ENCODE peak calls at places on chromosomes 16 and 17, in four cellular contexts. One of them, this sample, is unnamed.

GRCh38 chr17:27776882-27777624 is 23.3 kb downstream of the NOS2 start:
- DNase-seq in SK-N-SH: no peak
- DNase-seq in HCT116: no peak
- DNase-seq in K562: no peak
- DNase-seq in this sample: no peak

GRCh38 chr17:53420035-53420641 is 402.6 kb upstream of the KIF2B start:
- DNase-seq in SK-N-SH: no peak
- DNase-seq in HCT116: no peak
- DNase-seq in K562: no peak
- DNase-seq in this sample: no peak

GRCh38 chr16:11299865-11300559 is 18.9 kb upstream of the PRM1 start:
- DNase-seq in SK-N-SH: no peak
- DNase-seq in HCT116: no peak
- DNase-seq in K562: no peak
- DNase-seq in this sample: no peak

GRCh38 chr17:79324219-79324618 is 249.6 kb downstream of the ENGASE start:
- DNase-seq in SK-N-SH: no peak
- DNase-seq in HCT116: no peak
- DNase-seq in K562: no peak
- DNase-seq in this sample: no peak

GRCh38 chr17:72502111-72502939 is 381.5 kb downstream of the SOX9 start:
- DNase-seq in SK-N-SH: no peak
- DNase-seq in HCT116: no peak
- DNase-seq in K562: no peak
- DNase-seq in this sample: no peak

GRCh38 chr16:17271687-17272086 is 199.1 kb downstream of the XYLT1 start:
- DNase-seq in SK-N-SH: peak; percentile 60
- DNase-seq in HCT116: no peak
- DNase-seq in K562: no peak
- DNase-seq in this sample: no peak

GRCh38 chr17:37274432-37274831 is 101.4 kb upstream of the C17orf78 start:
- DNase-seq in SK-N-SH: no peak
- DNase-seq in HCT116: no peak
- DNase-seq in K562: no peak
- DNase-seq in this sample: no peak

GRCh38 chr17:65799454-65799853 is 238.0 kb upstream of the AXIN2 start:
- DNase-seq in SK-N-SH: no peak
- DNase-seq in HCT116: no peak
- DNase-seq in K562: no peak
- DNase-seq in this sample: no peak

GRCh38 chr17:68349157-68349556 is 57.9 kb downstream of the ARSG start:
- DNase-seq in SK-N-SH: no peak
- DNase-seq in HCT116: no peak
- DNase-seq in K562: no peak
- DNase-seq in this sample: no peak

GRCh38 chr17:13036776-13037175 is 18.9 kb upstream of the ELAC2 start:
- DNase-seq in SK-N-SH: no peak
- DNase-seq in HCT116: no peak
- DNase-seq in K562: no peak
- DNase-seq in this sample: no peak

GRCh38 chr17:39661744-39662541 is 3.2 kb upstream of the TCAP start:
- DNase-seq in SK-N-SH: no peak
- DNase-seq in HCT116: no peak
- DNase-seq in K562: no peak
- DNase-seq in this sample: no peak

GRCh38 chr17:65703891-65704290 is 142.4 kb upstream of the AXIN2 start:
- DNase-seq in SK-N-SH: no peak
- DNase-seq in HCT116: no peak
- DNase-seq in K562: no peak
- DNase-seq in this sample: no peak

GRCh38 chr17:10842658-10843057 is 4.8 kb upstream of the PIRT start:
- DNase-seq in SK-N-SH: no peak
- DNase-seq in HCT116: no peak
- DNase-seq in K562: no peak
- DNase-seq in this sample: no peak
- TF ChIP-seq JUND in SK-N-SH: no peak
- TF ChIP-seq JUND in HCT116: no peak
- TF ChIP-seq JUND in K562: no peak
- TF ChIP-seq JUND in this sample: no peak

DNA sequence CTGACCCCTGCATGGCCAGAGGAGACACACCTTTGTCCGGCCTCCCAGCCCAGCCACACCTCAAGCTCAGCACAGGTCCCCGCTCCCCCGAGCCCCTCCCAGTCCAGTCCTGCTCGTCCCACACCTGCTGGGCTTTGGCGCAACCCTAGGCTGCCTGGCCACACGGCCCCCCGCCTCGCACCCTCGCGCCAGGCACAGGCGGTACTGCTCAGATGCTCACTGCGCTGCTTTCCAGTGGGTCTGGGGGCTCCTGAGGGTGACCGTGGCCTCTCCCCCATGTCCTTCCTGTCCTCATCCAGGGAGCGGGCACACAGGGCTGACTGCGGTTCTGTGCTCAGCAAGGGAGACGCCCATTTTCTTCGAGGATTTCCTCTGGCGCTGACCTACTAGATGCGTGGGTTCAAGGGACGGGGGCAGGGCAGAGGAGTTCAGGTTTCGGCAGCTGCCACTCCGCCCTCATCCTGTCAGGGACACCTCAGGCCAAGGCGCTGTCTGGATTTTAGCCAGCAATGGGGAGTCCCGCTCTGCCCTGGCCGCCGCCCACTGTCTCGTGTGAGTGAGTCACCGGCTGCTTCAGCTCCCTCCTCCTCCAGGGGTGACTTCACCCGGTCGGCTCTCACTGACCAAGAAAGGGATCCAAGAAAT is 118.0 kb upstream of the ZNF469 start:
- DNase-seq in SK-N-SH: no peak
- DNase-seq in HCT116: peak; percentile 85
- DNase-seq in K562: peak; percentile 94
- DNase-seq in this sample: peak; percentile 95
- TF ChIP-seq JUND in SK-N-SH: peak; percentile 77
- TF ChIP-seq JUND in HCT116: peak; percentile 84
- TF ChIP-seq JUND in K562: peak; percentile 93
- TF ChIP-seq JUND in this sample: no peak

GRCh38 chr16:81597079-81597658 is 152.6 kb downstream of the CMIP start:
- DNase-seq in SK-N-SH: no peak
- DNase-seq in HCT116: no peak
- DNase-seq in K562: no peak
- DNase-seq in this sample: no peak

GRCh38 chr16:81600275-81600674 is 155.7 kb downstream of the CMIP start:
- DNase-seq in SK-N-SH: peak; percentile 81
- DNase-seq in HCT116: no peak
- DNase-seq in K562: no peak
- DNase-seq in this sample: no peak

GRCh38 chr16:81601008-81601428 is 156.4 kb downstream of the CMIP start:
- DNase-seq in SK-N-SH: peak; percentile 49
- DNase-seq in HCT116: no peak
- DNase-seq in K562: no peak
- DNase-seq in this sample: no peak

GRCh38 chr16:81598083-81598482 is 153.5 kb downstream of the CMIP start:
- DNase-seq in SK-N-SH: no peak
- DNase-seq in HCT116: no peak
- DNase-seq in K562: no peak
- DNase-seq in this sample: no peak

GRCh38 chr16:81599034-81599744 is 154.6 kb downstream of the CMIP start:
- DNase-seq in SK-N-SH: no peak
- DNase-seq in HCT116: no peak
- DNase-seq in K562: no peak
- DNase-seq in this sample: peak; percentile 81
- TF ChIP-seq JUND in SK-N-SH: no peak
- TF ChIP-seq JUND in HCT116: no peak
- TF ChIP-seq JUND in K562: no peak
- TF ChIP-seq JUND in this sample: no peak

GRCh38 chr17:836154-836553 is 54.0 kb downstream of the MRM3 start:
- DNase-seq in SK-N-SH: no peak
- DNase-seq in HCT116: no peak
- DNase-seq in K562: no peak
- DNase-seq in this sample: no peak
- TF ChIP-seq JUND in SK-N-SH: no peak
- TF ChIP-seq JUND in HCT116: no peak
- TF ChIP-seq JUND in K562: no peak
- TF ChIP-seq JUND in this sample: no peak

This sample was measured in T47D.